ENCODE peak calls at places on chromosomes 5 and 9, in four cellular contexts. One of them, this sample, is unnamed.

GRCh38 chr5:140671472-140672210 is 1.7 kb downstream of the DND1 start:
- DNase-seq in RCC 7860: no peak
- DNase-seq in NCI-H1930: no peak
- DNase-seq in stimulated activated CD8-positive, alpha-beta memory T cell treated with anti-CD3 and anti-CD28 coated beads, Interleukin-2, amount 100 ng/mL, for 48 hours: no peak
- DNase-seq in this sample: no peak

GRCh38 chr5:8012131-8012977 is 143.4 kb downstream of the MTRR start:
- DNase-seq in NCI-H1930: no peak
- DNase-seq in stimulated activated CD8-positive, alpha-beta memory T cell treated with anti-CD3 and anti-CD28 coated beads, Interleukin-2, amount 100 ng/mL, for 48 hours: no peak
- DNase-seq in RCC 7860: no peak
- DNase-seq in this sample: no peak

GRCh38 chr5:150612905-150613670 is 27.4 kb upstream of the SYNPO start:
- DNase-seq in stimulated activated CD8-positive, alpha-beta memory T cell treated with anti-CD3 and anti-CD28 coated beads, Interleukin-2, amount 100 ng/mL, for 48 hours: no peak
- DNase-seq in RCC 7860: no peak
- DNase-seq in NCI-H1930: no peak
- DNase-seq in this sample: no peak

GRCh38 chr9:92257327-92257726 is 36.2 kb downstream of the IARS1 start:
- DNase-seq in NCI-H1930: no peak
- DNase-seq in RCC 7860: no peak
- DNase-seq in stimulated activated CD8-positive, alpha-beta memory T cell treated with anti-CD3 and anti-CD28 coated beads, Interleukin-2, amount 100 ng/mL, for 48 hours: no peak
- DNase-seq in this sample: no peak

GRCh38 chr9:98726735-98727134 is 18.0 kb upstream of the GABBR2 start:
- DNase-seq in NCI-H1930: no peak
- DNase-seq in RCC 7860: no peak
- DNase-seq in stimulated activated CD8-positive, alpha-beta memory T cell treated with anti-CD3 and anti-CD28 coated beads, Interleukin-2, amount 100 ng/mL, for 48 hours: no peak
- DNase-seq in this sample: no peak

GRCh38 chr5:154194348-154195329 is 4.1 kb downstream of the GALNT10 start:
- DNase-seq in stimulated activated CD8-positive, alpha-beta memory T cell treated with anti-CD3 and anti-CD28 coated beads, Interleukin-2, amount 100 ng/mL, for 48 hours: no peak
- DNase-seq in RCC 7860: no peak
- DNase-seq in NCI-H1930: no peak
- DNase-seq in this sample: no peak

GRCh38 chr5:36079200-36079761 is 12.6 kb upstream of the UGT3A2 start:
- DNase-seq in NCI-H1930: peak; percentile 64
- DNase-seq in stimulated activated CD8-positive, alpha-beta memory T cell treated with anti-CD3 and anti-CD28 coated beads, Interleukin-2, amount 100 ng/mL, for 48 hours: no peak
- DNase-seq in RCC 7860: peak; percentile 60
- DNase-seq in this sample: no peak

GRCh38 chr5:174545926-174546325 is 178.5 kb upstream of the MSX2 start:
- DNase-seq in RCC 7860: no peak
- DNase-seq in stimulated activated CD8-positive, alpha-beta memory T cell treated with anti-CD3 and anti-CD28 coated beads, Interleukin-2, amount 100 ng/mL, for 48 hours: no peak
- DNase-seq in NCI-H1930: no peak
- DNase-seq in this sample: no peak

GRCh38 chr5:172133359-172134029 is 54.5 kb downstream of the STK10 start:
- DNase-seq in stimulated activated CD8-positive, alpha-beta memory T cell treated with anti-CD3 and anti-CD28 coated beads, Interleukin-2, amount 100 ng/mL, for 48 hours: no peak
- DNase-seq in NCI-H1930: no peak
- DNase-seq in RCC 7860: peak; percentile 95
- DNase-seq in this sample: no peak

GRCh38 chr5:127872494-127872893 is 169.3 kb downstream of the CCDC192 start:
- DNase-seq in NCI-H1930: no peak
- DNase-seq in stimulated activated CD8-positive, alpha-beta memory T cell treated with anti-CD3 and anti-CD28 coated beads, Interleukin-2, amount 100 ng/mL, for 48 hours: no peak
- DNase-seq in RCC 7860: no peak
- DNase-seq in this sample: no peak

GRCh38 chr9:114156311-114156657 is 947 bp downstream of the COL27A1 start:
- DNase-seq in NCI-H1930: no peak
- DNase-seq in stimulated activated CD8-positive, alpha-beta memory T cell treated with anti-CD3 and anti-CD28 coated beads, Interleukin-2, amount 100 ng/mL, for 48 hours: no peak
- DNase-seq in RCC 7860: peak; percentile 32
- DNase-seq in this sample: no peak

GRCh38 chr5:66306844-66307315 is 162.8 kb downstream of the SREK1 start:
- DNase-seq in NCI-H1930: no peak
- DNase-seq in stimulated activated CD8-positive, alpha-beta memory T cell treated with anti-CD3 and anti-CD28 coated beads, Interleukin-2, amount 100 ng/mL, for 48 hours: no peak
- DNase-seq in RCC 7860: no peak
- DNase-seq in this sample: no peak

GRCh38 chr5:173383711-173384110 is 55.5 kb upstream of the STC2 start:
- DNase-seq in stimulated activated CD8-positive, alpha-beta memory T cell treated with anti-CD3 and anti-CD28 coated beads, Interleukin-2, amount 100 ng/mL, for 48 hours: no peak
- DNase-seq in RCC 7860: no peak
- DNase-seq in NCI-H1930: no peak
- DNase-seq in this sample: no peak

GRCh38 chr5:1448511-1449011 is 3.3 kb upstream of the SLC6A3 start:
- DNase-seq in RCC 7860: peak; percentile 40
- DNase-seq in NCI-H1930: no peak
- DNase-seq in stimulated activated CD8-positive, alpha-beta memory T cell treated with anti-CD3 and anti-CD28 coated beads, Interleukin-2, amount 100 ng/mL, for 48 hours: peak; percentile 23
- DNase-seq in this sample: no peak

GRCh38 chr5:145680744-145681143 is 154.4 kb downstream of the PRELID2 start:
- DNase-seq in stimulated activated CD8-positive, alpha-beta memory T cell treated with anti-CD3 and anti-CD28 coated beads, Interleukin-2, amount 100 ng/mL, for 48 hours: no peak
- DNase-seq in RCC 7860: no peak
- DNase-seq in NCI-H1930: no peak
- DNase-seq in this sample: no peak

GRCh38 chr5:73451218-73452130 is 2.9 kb upstream of the FOXD1 start:
- DNase-seq in stimulated activated CD8-positive, alpha-beta memory T cell treated with anti-CD3 and anti-CD28 coated beads, Interleukin-2, amount 100 ng/mL, for 48 hours: peak; percentile 62
- DNase-seq in RCC 7860: no peak
- DNase-seq in NCI-H1930: peak; percentile 28
- DNase-seq in this sample: peak; percentile 73

GRCh38 chr5:161306354-161306990 is 240.1 kb downstream of the GABRB2 start:
- DNase-seq in NCI-H1930: no peak
- DNase-seq in stimulated activated CD8-positive, alpha-beta memory T cell treated with anti-CD3 and anti-CD28 coated beads, Interleukin-2, amount 100 ng/mL, for 48 hours: no peak
- DNase-seq in RCC 7860: no peak
- DNase-seq in this sample: no peak

GRCh38 chr9:21414220-21414940 is 5.5 kb downstream of the IFNA8 start:
- DNase-seq in NCI-H1930: no peak
- DNase-seq in RCC 7860: peak; percentile 6
- DNase-seq in stimulated activated CD8-positive, alpha-beta memory T cell treated with anti-CD3 and anti-CD28 coated beads, Interleukin-2, amount 100 ng/mL, for 48 hours: no peak
- DNase-seq in this sample: no peak

GRCh38 chr9:93902051-93902779 is 52.9 kb downstream of the BARX1 start:
- DNase-seq in RCC 7860: no peak
- DNase-seq in NCI-H1930: no peak
- DNase-seq in stimulated activated CD8-positive, alpha-beta memory T cell treated with anti-CD3 and anti-CD28 coated beads, Interleukin-2, amount 100 ng/mL, for 48 hours: no peak
- DNase-seq in this sample: peak; percentile 6

GRCh38 chr5:67115238-67115637 is 81.4 kb downstream of the CD180 start:
- DNase-seq in RCC 7860: no peak
- DNase-seq in stimulated activated CD8-positive, alpha-beta memory T cell treated with anti-CD3 and anti-CD28 coated beads, Interleukin-2, amount 100 ng/mL, for 48 hours: no peak
- DNase-seq in NCI-H1930: peak; percentile 55
- DNase-seq in this sample: no peak

GRCh38 chr9:134629061-134629585 is 12.5 kb upstream of the COL5A1 start:
- DNase-seq in stimulated activated CD8-positive, alpha-beta memory T cell treated with anti-CD3 and anti-CD28 coated beads, Interleukin-2, amount 100 ng/mL, for 48 hours: no peak
- DNase-seq in RCC 7860: no peak
- DNase-seq in NCI-H1930: no peak
- DNase-seq in this sample: no peak

GRCh38 chr5:72015103-72015548 is 92.1 kb upstream of the MAP1B start:
- DNase-seq in RCC 7860: peak; percentile 68
- DNase-seq in NCI-H1930: peak; percentile 38
- DNase-seq in stimulated activated CD8-positive, alpha-beta memory T cell treated with anti-CD3 and anti-CD28 coated beads, Interleukin-2, amount 100 ng/mL, for 48 hours: no peak
- DNase-seq in this sample: no peak

GRCh38 chr9:4196886-4197285 is 103.0 kb downstream of the GLIS3 start:
- DNase-seq in NCI-H1930: no peak
- DNase-seq in stimulated activated CD8-positive, alpha-beta memory T cell treated with anti-CD3 and anti-CD28 coated beads, Interleukin-2, amount 100 ng/mL, for 48 hours: no peak
- DNase-seq in RCC 7860: no peak
- DNase-seq in this sample: no peak

GRCh38 chr5:56683281-56683680 is 132.1 kb upstream of the MAP3K1 start:
- DNase-seq in NCI-H1930: no peak
- DNase-seq in stimulated activated CD8-positive, alpha-beta memory T cell treated with anti-CD3 and anti-CD28 coated beads, Interleukin-2, amount 100 ng/mL, for 48 hours: no peak
- DNase-seq in RCC 7860: no peak
- DNase-seq in this sample: no peak

GRCh38 chr5:4662845-4663244 is 477.3 kb upstream of the ADAMTS16 start:
- DNase-seq in RCC 7860: no peak
- DNase-seq in stimulated activated CD8-positive, alpha-beta memory T cell treated with anti-CD3 and anti-CD28 coated beads, Interleukin-2, amount 100 ng/mL, for 48 hours: no peak
- DNase-seq in NCI-H1930: no peak
- DNase-seq in this sample: no peak

GRCh38 chr5:392431-392988 is 50.5 kb upstream of the EXOC3 start:
- DNase-seq in NCI-H1930: no peak
- DNase-seq in stimulated activated CD8-positive, alpha-beta memory T cell treated with anti-CD3 and anti-CD28 coated beads, Interleukin-2, amount 100 ng/mL, for 48 hours: peak; percentile 74
- DNase-seq in RCC 7860: no peak
- DNase-seq in this sample: no peak

GRCh38 chr5:66724336-66724735 is 128.1 kb downstream of the MAST4 start:
- DNase-seq in RCC 7860: no peak
- DNase-seq in stimulated activated CD8-positive, alpha-beta memory T cell treated with anti-CD3 and anti-CD28 coated beads, Interleukin-2, amount 100 ng/mL, for 48 hours: no peak
- DNase-seq in NCI-H1930: no peak
- DNase-seq in this sample: no peak

GRCh38 chr9:70410368-70410767 is 4.1 kb downstream of the KLF9 start:
- DNase-seq in RCC 7860: no peak
- DNase-seq in NCI-H1930: no peak
- DNase-seq in stimulated activated CD8-positive, alpha-beta memory T cell treated with anti-CD3 and anti-CD28 coated beads, Interleukin-2, amount 100 ng/mL, for 48 hours: no peak
- DNase-seq in this sample: no peak

GRCh38 chr9:69131682-69132081 is 42.4 kb upstream of the TJP2 start:
- DNase-seq in RCC 7860: peak; percentile 91
- DNase-seq in stimulated activated CD8-positive, alpha-beta memory T cell treated with anti-CD3 and anti-CD28 coated beads, Interleukin-2, amount 100 ng/mL, for 48 hours: no peak
- DNase-seq in NCI-H1930: no peak
- DNase-seq in this sample: no peak

GRCh38 chr9:93674580-93675335 is 98.4 kb downstream of the PHF2 start:
- DNase-seq in NCI-H1930: no peak
- DNase-seq in RCC 7860: no peak
- DNase-seq in stimulated activated CD8-positive, alpha-beta memory T cell treated with anti-CD3 and anti-CD28 coated beads, Interleukin-2, amount 100 ng/mL, for 48 hours: no peak
- DNase-seq in this sample: peak; percentile 31

GRCh38 chr5:153618857-153619256 is 128.4 kb downstream of the GRIA1 start:
- DNase-seq in NCI-H1930: no peak
- DNase-seq in RCC 7860: peak; percentile 11
- DNase-seq in stimulated activated CD8-positive, alpha-beta memory T cell treated with anti-CD3 and anti-CD28 coated beads, Interleukin-2, amount 100 ng/mL, for 48 hours: no peak
- DNase-seq in this sample: no peak

GRCh38 chr9:109315889-109316640 is 4.8 kb downstream of the EPB41L4B start:
- DNase-seq in NCI-H1930: peak; percentile 33
- DNase-seq in RCC 7860: peak; percentile 96
- DNase-seq in stimulated activated CD8-positive, alpha-beta memory T cell treated with anti-CD3 and anti-CD28 coated beads, Interleukin-2, amount 100 ng/mL, for 48 hours: no peak
- DNase-seq in this sample: no peak

This sample was measured in mesothelial cell of epicardium.